ENCODE peak calls at places on chromosome 9, in four cellular contexts. One of them, this sample, is unnamed.

GRCh38 chr9:74557577-74557976 is 60.4 kb downstream of the RORB start:
- DNase-seq in cardiac fibroblast: no peak
- DNase-seq in fibroblast of the aortic adventitia: no peak
- DNase-seq in coronary artery: no peak
- DNase-seq in this sample: no peak

GRCh38 chr9:130501645-130502044 is 56.9 kb downstream of the ASS1 start:
- DNase-seq in cardiac fibroblast: no peak
- DNase-seq in fibroblast of the aortic adventitia: no peak
- DNase-seq in coronary artery: no peak
- DNase-seq in this sample: no peak

GRCh38 chr9:116377179-116377790 is 223.7 kb downstream of the PAPPA start:
- DNase-seq in cardiac fibroblast: peak
- DNase-seq in fibroblast of the aortic adventitia: peak
- DNase-seq in coronary artery: no peak
- DNase-seq in this sample: no peak

GRCh38 chr9:109913461-109913810 is 133.4 kb downstream of the PALM2AKAP2 start:
- DNase-seq in cardiac fibroblast: peak
- DNase-seq in fibroblast of the aortic adventitia: peak
- DNase-seq in coronary artery: no peak
- DNase-seq in this sample: no peak

GRCh38 chr9:35616681-35617459 is 1.3 kb downstream of the CD72 start:
- DNase-seq in cardiac fibroblast: peak
- DNase-seq in fibroblast of the aortic adventitia: peak
- DNase-seq in coronary artery: peak
- DNase-seq in this sample: peak

GRCh38 chr9:114273461-114273881 is 49.4 kb upstream of the ORM1 start:
- DNase-seq in cardiac fibroblast: no peak
- DNase-seq in fibroblast of the aortic adventitia: no peak
- DNase-seq in coronary artery: peak
- DNase-seq in this sample: peak

GRCh38 chr9:136119259-136120118 is 814 bp upstream of the TMEM250 start:
- DNase-seq in cardiac fibroblast: peak
- DNase-seq in fibroblast of the aortic adventitia: peak
- DNase-seq in coronary artery: no peak
- DNase-seq in this sample: no peak

GRCh38 chr9:5621327-5621726 is 7.6 kb upstream of the RIC1 start:
- DNase-seq in cardiac fibroblast: peak
- DNase-seq in fibroblast of the aortic adventitia: peak
- DNase-seq in coronary artery: no peak
- DNase-seq in this sample: no peak

GRCh38 chr9:36332006-36332405 is 68.1 kb downstream of the RNF38 start:
- DNase-seq in cardiac fibroblast: no peak
- DNase-seq in fibroblast of the aortic adventitia: peak
- DNase-seq in coronary artery: no peak
- DNase-seq in this sample: no peak

GRCh38 chr9:98929096-98929495 is 14.6 kb upstream of the COL15A1 start:
- DNase-seq in cardiac fibroblast: no peak
- DNase-seq in fibroblast of the aortic adventitia: peak
- DNase-seq in coronary artery: no peak
- DNase-seq in this sample: no peak

GRCh38 chr9:133569891-133570651 is 35.6 kb downstream of the ADAMTSL2 start:
- DNase-seq in cardiac fibroblast: no peak
- DNase-seq in fibroblast of the aortic adventitia: no peak
- DNase-seq in coronary artery: no peak
- DNase-seq in this sample: no peak

GRCh38 chr9:36940881-36941280 is 93.2 kb downstream of the PAX5 start:
- DNase-seq in cardiac fibroblast: no peak
- DNase-seq in fibroblast of the aortic adventitia: no peak
- DNase-seq in coronary artery: no peak
- DNase-seq in this sample: no peak

GRCh38 chr9:15915711-15916110 is 362.9 kb downstream of the CCDC171 start:
- DNase-seq in cardiac fibroblast: peak
- DNase-seq in fibroblast of the aortic adventitia: no peak
- DNase-seq in coronary artery: no peak
- DNase-seq in this sample: no peak

GRCh38 chr9:32854271-32854670 is 70.9 kb downstream of the TMEM215 start:
- DNase-seq in cardiac fibroblast: no peak
- DNase-seq in fibroblast of the aortic adventitia: no peak
- DNase-seq in coronary artery: no peak
- DNase-seq in this sample: no peak

GRCh38 chr9:77980622-77981021 is 51.0 kb downstream of the GNAQ start:
- DNase-seq in cardiac fibroblast: peak
- DNase-seq in fibroblast of the aortic adventitia: peak
- DNase-seq in coronary artery: no peak
- DNase-seq in this sample: no peak

GRCh38 chr9:136551401-136552116 is 5.7 kb upstream of the NOTCH1 start:
- DNase-seq in cardiac fibroblast: peak
- DNase-seq in fibroblast of the aortic adventitia: peak
- DNase-seq in coronary artery: no peak
- DNase-seq in this sample: no peak

GRCh38 chr9:113650207-113651131 is 186.9 kb downstream of the RGS3 start:
- DNase-seq in cardiac fibroblast: no peak
- DNase-seq in fibroblast of the aortic adventitia: no peak
- DNase-seq in coronary artery: no peak
- DNase-seq in this sample: no peak

GRCh38 chr9:32644698-32645097 is 9.2 kb upstream of the TAF1L start:
- DNase-seq in cardiac fibroblast: peak
- DNase-seq in fibroblast of the aortic adventitia: peak
- DNase-seq in coronary artery: no peak
- DNase-seq in this sample: no peak

GRCh38 chr9:133472753-133473378 is 6.0 kb downstream of the SLC2A6 start:
- DNase-seq in cardiac fibroblast: no peak
- DNase-seq in fibroblast of the aortic adventitia: no peak
- DNase-seq in coronary artery: no peak
- DNase-seq in this sample: no peak

GRCh38 chr9:135146766-135147472 is 59.5 kb downstream of the OLFM1 start:
- DNase-seq in cardiac fibroblast: no peak
- DNase-seq in fibroblast of the aortic adventitia: no peak
- DNase-seq in coronary artery: no peak
- DNase-seq in this sample: no peak

GRCh38 chr9:89605181-89606048 is 603 bp downstream of the GADD45G start:
- DNase-seq in cardiac fibroblast: peak
- DNase-seq in fibroblast of the aortic adventitia: peak
- DNase-seq in coronary artery: peak
- DNase-seq in this sample: peak

GRCh38 chr9:131418143-131419028 is 24.5 kb downstream of the PRRC2B start:
- DNase-seq in cardiac fibroblast: no peak
- DNase-seq in fibroblast of the aortic adventitia: no peak
- DNase-seq in coronary artery: no peak
- DNase-seq in this sample: no peak

GRCh38 chr9:60545346-60546315 is 368.6 kb upstream of the SPATA31A5 start:
- DNase-seq in cardiac fibroblast: no peak
- DNase-seq in fibroblast of the aortic adventitia: no peak
- DNase-seq in coronary artery: peak
- DNase-seq in this sample: no peak

GRCh38 chr9:78879324-78880100 is 582.6 kb downstream of the PSAT1 start:
- DNase-seq in cardiac fibroblast: no peak
- DNase-seq in fibroblast of the aortic adventitia: no peak
- DNase-seq in coronary artery: no peak
- DNase-seq in this sample: no peak

GRCh38 chr9:21968331-21969010 is 25.7 kb downstream of the CDKN2A start:
- DNase-seq in cardiac fibroblast: peak
- DNase-seq in fibroblast of the aortic adventitia: no peak
- DNase-seq in coronary artery: no peak
- DNase-seq in this sample: no peak
- TF ChIP-seq CTCF in cardiac fibroblast: no peak
- TF ChIP-seq CTCF in fibroblast of the aortic adventitia: peak
- TF ChIP-seq CTCF in coronary artery: no peak
- TF ChIP-seq CTCF in this sample: no peak

DNA sequence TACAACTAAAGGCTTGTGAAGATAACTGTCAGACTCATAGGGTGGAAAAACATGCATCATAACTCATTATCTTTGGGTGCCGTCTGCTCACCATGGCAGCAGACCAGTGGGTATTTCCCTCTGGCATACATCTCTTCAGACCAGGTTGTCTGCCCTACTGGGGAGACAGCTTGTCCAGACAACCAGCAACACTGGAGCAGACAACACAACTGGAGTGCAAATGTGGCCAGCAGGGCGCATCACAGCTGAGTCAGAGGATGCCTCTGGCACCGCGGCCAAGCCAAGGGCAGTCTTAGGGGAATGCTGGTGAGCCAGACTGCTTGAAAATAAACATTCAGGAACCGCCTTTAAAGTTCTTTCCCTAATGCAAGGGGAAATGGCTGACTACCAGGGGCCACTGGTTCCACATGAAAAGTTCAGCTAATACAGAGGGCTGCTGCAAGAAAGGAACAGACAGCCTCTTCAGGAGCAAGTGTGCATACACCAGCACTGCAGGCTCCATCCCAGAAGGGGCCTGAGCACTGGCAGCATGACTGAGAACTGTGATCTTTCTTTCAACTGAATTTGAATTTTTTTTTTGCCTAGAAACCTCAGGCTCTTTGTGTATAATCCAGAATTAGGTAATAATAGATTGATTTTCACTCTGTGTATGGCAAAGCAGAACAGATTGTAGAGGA is 77.3 kb downstream of the MAMDC2 start:
- DNase-seq in cardiac fibroblast: peak
- DNase-seq in fibroblast of the aortic adventitia: peak
- DNase-seq in coronary artery: peak
- DNase-seq in this sample: no peak
- TF ChIP-seq CTCF in cardiac fibroblast: peak
- TF ChIP-seq CTCF in fibroblast of the aortic adventitia: peak
- TF ChIP-seq CTCF in coronary artery: no peak
- TF ChIP-seq CTCF in this sample: no peak

DNA sequence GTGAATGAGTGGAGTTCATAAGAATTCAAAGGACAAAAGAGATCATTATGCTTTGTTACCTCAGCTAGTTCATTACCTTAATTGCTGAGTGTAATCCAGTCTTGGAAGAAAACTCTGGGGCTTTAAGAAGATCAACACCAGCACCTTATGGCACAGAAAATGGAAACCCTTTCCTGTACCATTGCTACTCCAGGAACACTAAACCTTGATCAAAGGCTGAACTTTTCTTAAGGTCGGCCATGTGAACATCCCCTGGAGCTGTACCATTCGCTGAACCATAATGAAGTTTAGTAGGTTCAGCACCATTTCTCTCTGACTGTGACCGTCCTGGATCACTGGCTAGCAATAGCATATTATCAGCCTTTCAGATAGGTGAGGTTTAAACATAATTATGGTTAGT is 97.4 kb downstream of the PBX3 start:
- DNase-seq in cardiac fibroblast: no peak
- DNase-seq in fibroblast of the aortic adventitia: no peak
- DNase-seq in coronary artery: no peak
- DNase-seq in this sample: no peak
- TF ChIP-seq CTCF in cardiac fibroblast: no peak
- TF ChIP-seq CTCF in fibroblast of the aortic adventitia: no peak
- TF ChIP-seq CTCF in coronary artery: no peak
- TF ChIP-seq CTCF in this sample: no peak

GRCh38 chr9:27362447-27363210 is 65.7 kb upstream of the EQTN start:
- DNase-seq in cardiac fibroblast: no peak
- DNase-seq in fibroblast of the aortic adventitia: no peak
- DNase-seq in coronary artery: no peak
- DNase-seq in this sample: no peak
- TF ChIP-seq CTCF in cardiac fibroblast: no peak
- TF ChIP-seq CTCF in fibroblast of the aortic adventitia: no peak
- TF ChIP-seq CTCF in coronary artery: no peak
- TF ChIP-seq CTCF in this sample: no peak

GRCh38 chr9:38068616-38068865 is 486 bp downstream of the SHB start:
- DNase-seq in cardiac fibroblast: peak
- DNase-seq in fibroblast of the aortic adventitia: peak
- DNase-seq in coronary artery: no peak
- DNase-seq in this sample: no peak
- TF ChIP-seq CTCF in cardiac fibroblast: peak
- TF ChIP-seq CTCF in fibroblast of the aortic adventitia: peak
- TF ChIP-seq CTCF in coronary artery: no peak
- TF ChIP-seq CTCF in this sample: no peak

GRCh38 chr9:93198117-93198838 is 14.3 kb downstream of the WNK2 start:
- DNase-seq in cardiac fibroblast: no peak
- DNase-seq in fibroblast of the aortic adventitia: no peak
- DNase-seq in coronary artery: no peak
- DNase-seq in this sample: no peak
- TF ChIP-seq CTCF in cardiac fibroblast: no peak
- TF ChIP-seq CTCF in fibroblast of the aortic adventitia: no peak
- TF ChIP-seq CTCF in coronary artery: no peak
- TF ChIP-seq CTCF in this sample: no peak